ENCODE peak calls at places on chromosomes 7 and 10, in nine cellular contexts. Y is mesendoderm; K is CD8-positive, alpha-beta memory T cell; E is GM23248; H is lower lobe of right lung; G is thoracic aorta; T is psoas muscle; W is HepG2; P is right lobe of liver. S is an unnamed sample.

GRCh38 chr7:42611961-42612360 is 299.9 kb downstream of the C7orf25 start:
- DNase-seq in Y (no peak), H (no peak), T (no peak), P (no peak), E (peak; percentile 7), W (no peak), K (no peak), G (no peak), S (no peak)

GRCh38 chr10:77401681-77402080 is 235.9 kb downstream of the KCNMA1 start:
- DNase-seq in P (no peak), G (no peak), E (no peak), H (peak; percentile 70), W (no peak), K (no peak), Y (no peak), T (no peak), S (no peak)

GRCh38 chr7:7738177-7738576 is 19.8 kb upstream of the RPA3 start:
- DNase-seq in K (no peak), G (no peak), Y (no peak), T (no peak), W (no peak), P (no peak), H (no peak), E (no peak), S (no peak)

GRCh38 chr10:130377986-130378545 is 241.9 kb downstream of the GLRX3 start:
- DNase-seq in T (no peak), P (no peak), K (no peak), E (no peak), G (no peak), W (no peak), Y (no peak), H (no peak), S (no peak)

GRCh38 chr7:142956951-142957623 is 5.1 kb downstream of the KEL start:
- DNase-seq in P (no peak), W (no peak), T (no peak), G (no peak), Y (peak; percentile 97), H (no peak), E (no peak), K (no peak), S (no peak)

GRCh38 chr7:148020679-148021078 is 569.9 kb upstream of the C7orf33 start:
- DNase-seq in H (no peak), W (no peak), K (no peak), E (no peak), G (no peak), Y (peak; percentile 16), P (no peak), T (no peak), S (no peak)

GRCh38 chr7:141161959-141162547 is 88.2 kb downstream of the TMEM178B start:
- DNase-seq in G (no peak), E (no peak), W (no peak), T (no peak), P (no peak), K (no peak), H (no peak), Y (no peak), S (no peak)

GRCh38 chr10:113180401-113181154 is 230.5 kb downstream of the TCF7L2 start:
- DNase-seq in T (no peak), H (no peak), W (no peak), G (no peak), E (no peak), Y (peak; percentile 52), P (no peak), K (no peak), S (no peak)

GRCh38 chr7:617614-618538 is 98.2 kb upstream of the PDGFA start:
- DNase-seq in G (no peak), K (no peak), E (no peak), P (no peak), H (no peak), W (peak; percentile 54), Y (no peak), T (peak; percentile 26), S (no peak)

GRCh38 chr10:93081834-93082233 is 8.1 kb downstream of the CYP26A1 start:
- DNase-seq in E (no peak), K (no peak), T (no peak), G (no peak), W (peak; percentile 46), H (no peak), P (no peak), Y (no peak), S (no peak)

GRCh38 chr10:102614888-102615287 is 29.4 kb upstream of the TRIM8 start:
- DNase-seq in P (no peak), G (no peak), E (no peak), Y (no peak), K (no peak), H (peak; percentile 6), W (no peak), T (no peak), S (no peak)

GRCh38 chr7:50274361-50274760 is 30.2 kb upstream of the IKZF1 start:
- DNase-seq in K (no peak), H (no peak), E (no peak), Y (no peak), T (no peak), W (no peak), G (no peak), P (no peak), S (no peak)

GRCh38 chr7:55210716-55211115 is 154.4 kb upstream of the LANCL2 start:
- DNase-seq in P (no peak), G (no peak), Y (no peak), H (no peak), E (no peak), T (no peak), K (no peak), W (no peak), S (no peak)

GRCh38 chr7:125084196-125084595 is 154.6 kb upstream of the POT1 start:
- DNase-seq in T (no peak), K (no peak), P (no peak), W (no peak), H (no peak), E (no peak), G (no peak), Y (no peak), S (no peak)

GRCh38 chr7:52726493-52726892 is 308.9 kb upstream of the POM121L12 start:
- DNase-seq in W (no peak), G (no peak), Y (no peak), T (no peak), H (no peak), P (no peak), K (no peak), E (no peak), S (no peak)

GRCh38 chr10:49441488-49442476 is 45.9 kb upstream of the DRGX start:
- DNase-seq in E (no peak), H (no peak), W (no peak), K (peak; percentile 38), Y (no peak), T (no peak), P (no peak), G (no peak), S (no peak)

GRCh38 chr10:7218974-7219373 is 191.9 kb downstream of the SFMBT2 start:
- DNase-seq in K (no peak), G (no peak), W (no peak), H (no peak), E (peak; percentile 50), P (no peak), Y (peak; percentile 57), T (no peak), S (no peak)

GRCh38 chr10:129464251-129464650 is 2.8 kb upstream of the MGMT start:
- DNase-seq in K (no peak), W (no peak), T (no peak), G (no peak), E (no peak), H (no peak), Y (peak; percentile 52), P (no peak), S (no peak)

GRCh38 chr10:44682516-44682915 is 228.6 kb upstream of the TMEM72 start:
- DNase-seq in P (no peak), H (no peak), K (no peak), Y (no peak), G (no peak), E (no peak), T (peak; percentile 54), W (no peak), S (no peak)

GRCh38 chr10:102714621-102715455 is at the start of gene SFXN2:
- DNase-seq in Y (no peak), E (peak; percentile 46), W (no peak), T (no peak), H (peak; percentile 67), K (peak; percentile 37), P (peak; percentile 79), G (no peak), S (no peak)

GRCh38 chr7:81769891-81770818 is at the start of gene HGF:
- DNase-seq in T (peak; percentile 57), W (no peak), K (no peak), P (peak; percentile 67), G (no peak), E (peak; percentile 81), Y (peak; percentile 49), H (peak; percentile 47), S (no peak)

GRCh38 chr10:43407148-43407575 is 1.8 kb downstream of the HNRNPF start:
- DNase-seq in G (no peak), T (peak; percentile 78), W (no peak), Y (peak; percentile 46), H (peak; percentile 78), K (peak; percentile 56), P (peak; percentile 78), E (peak; percentile 85), S (no peak)

GRCh38 chr7:66308411-66308810 is 103.3 kb downstream of the TPST1 start:
- DNase-seq in Y (no peak), P (no peak), W (no peak), H (no peak), E (no peak), G (no peak), K (no peak), T (no peak), S (no peak)

GRCh38 chr7:47661051-47661714 is 79.3 kb upstream of the TNS3 start:
- DNase-seq in H (no peak), K (no peak), P (no peak), G (no peak), W (no peak), Y (no peak), T (no peak), E (no peak), S (no peak)
- H3K27ac ChIP-seq in H (no peak overlapping the region), K (no peak overlapping the region), P (no peak overlapping the region), G (no peak overlapping the region), W (no peak overlapping the region), Y (no peak overlapping the region), T (no peak overlapping the region), E (no peak overlapping the region), S (no peak overlapping the region)

GRCh38 chr7:102204212-102204611 is 82.5 kb upstream of the SH2B2 start:
- DNase-seq in Y (no peak), T (no peak), G (no peak), K (no peak), E (no peak), H (no peak), W (no peak), P (no peak), S (no peak)
- H3K36me3 ChIP-seq in Y (peaks cover 20% of the 10 kb centered on the region), T (no peaks in the 10 kb centered on the region), G (peaks cover 60% of the 10 kb centered on the region), K (no peaks in the 10 kb centered on the region), E (no peaks in the 10 kb centered on the region), H (peaks cover 90% of the 10 kb centered on the region), W (peaks cover 19% of the 10 kb centered on the region), P (no peaks in the 10 kb centered on the region), S (peaks cover 6% of the 10 kb centered on the region)

GRCh38 chr7:106568002-106568679 is 92.8 kb downstream of the CCDC71L start:
- DNase-seq in E (no peak), W (no peak), H (no peak), P (no peak), T (no peak), Y (no peak), G (no peak), K (no peak), S (no peak)
- H3K27ac ChIP-seq in E (peak overlapping the region; percentile 67), W (no peak overlapping the region), H (no peak overlapping the region), P (peak overlapping the region; percentile 59), T (no peak overlapping the region), Y (peak overlapping the region; percentile 87), G (no peak overlapping the region), K (peak overlapping the region; percentile 88), S (peak overlapping the region; percentile 50)

GRCh38 chr10:100360234-100360633 is 13.2 kb downstream of the SCD start:
- DNase-seq in K (no peak), T (no peak), H (no peak), Y (no peak), E (no peak), W (no peak), P (no peak), G (no peak), S (no peak)
- H3K36me3 ChIP-seq in K (no peaks in the 10 kb centered on the region), T (no peaks in the 10 kb centered on the region), H (peaks cover 38% of the 10 kb centered on the region), Y (peaks cover 26% of the 10 kb centered on the region), E (peaks cover 3% of the 10 kb centered on the region), W (peaks cover 15% of the 10 kb centered on the region), P (no peaks in the 10 kb centered on the region), G (peaks cover 5% of the 10 kb centered on the region), S (peaks cover 88% of the 10 kb centered on the region)

S was measured in RWPE2.